ENCODE peak calls at places on chromosome 12, in seven cellular contexts. L, N, E, I, V, W and D are unnamed samples. For H3K9me3, the result is how much of the 10 kb centered on the place peaks cover.

GRCh38 chr12:108854055-108854452 is 3.3 kb downstream of the SSH1 start:
- DNase-seq in I (no peak), N (peak), E (no peak), L (no peak), V (peak), W (peak), D (no peak)

GRCh38 chr12:26939192-26939832 is 1.0 kb downstream of the FGFR1OP2 start:
- DNase-seq in N (no peak), I (no peak), W (no peak), L (no peak), E (no peak), V (peak), D (peak)

GRCh38 chr12:117363953-117364486 is 2.6 kb upstream of the NOS1 start:
- DNase-seq in W (no peak), I (no peak), N (no peak), L (no peak), E (no peak), V (no peak), D (no peak)

GRCh38 chr12:22529281-22530060 is 14.9 kb downstream of the C2CD5 start:
- DNase-seq in N (no peak), L (no peak), W (no peak), I (no peak), V (peak), E (no peak), D (peak)

GRCh38 chr12:82299617-82300016 is 58.6 kb downstream of the CCDC59 start:
- DNase-seq in N (no peak), E (no peak), I (no peak), W (no peak), L (no peak), V (no peak), D (no peak)

GRCh38 chr12:26749781-26750180 is 83.2 kb downstream of the ITPR2 start:
- DNase-seq in L (no peak), E (no peak), N (no peak), W (no peak), V (no peak), I (no peak), D (no peak)

GRCh38 chr12:120181991-120182631 is 12.4 kb downstream of the GCN1 start:
- DNase-seq in L (no peak), V (peak), N (no peak), E (no peak), I (no peak), W (no peak), D (no peak)

GRCh38 chr12:15527201-15527782 is 205.0 kb downstream of the PTPRO start:
- DNase-seq in N (no peak), V (peak), W (no peak), I (no peak), E (peak), L (peak), D (no peak)

GRCh38 chr12:51388066-51388799 is 3.0 kb downstream of the GALNT6 start:
- DNase-seq in I (peak), N (no peak), E (peak), W (no peak), V (peak), L (no peak), D (no peak)

GRCh38 chr12:52907092-52907810 is 2.4 kb upstream of the KRT8 start:
- DNase-seq in N (peak), W (no peak), L (peak), E (no peak), V (no peak), I (no peak), D (no peak)

GRCh38 chr12:105331805-105332251 is 1.3 kb downstream of the C12orf75 start:
- DNase-seq in V (no peak), W (no peak), L (no peak), I (peak), N (no peak), E (no peak), D (no peak)

GRCh38 chr12:53065975-53066593 is 13.1 kb downstream of the SPRYD3 start:
- DNase-seq in I (peak), E (peak), W (no peak), L (peak), V (peak), N (peak), D (peak)

GRCh38 chr12:11158885-11159444 is 12.0 kb upstream of the SMIM10L1 start:
- DNase-seq in L (no peak), W (no peak), V (no peak), I (no peak), E (no peak), N (no peak), D (no peak)

GRCh38 chr12:18275974-18276373 is 14.7 kb downstream of the PIK3C2G start:
- DNase-seq in W (no peak), E (no peak), L (no peak), N (no peak), V (peak), I (no peak), D (no peak)

GRCh38 chr12:105523164-105524057 is 192.9 kb downstream of the C12orf75 start:
- DNase-seq in L (peak), I (no peak), V (peak), E (peak), W (peak), N (peak), D (no peak)

GRCh38 chr12:110266980-110267620 is 13.9 kb upstream of the ATP2A2 start:
- DNase-seq in N (peak), I (no peak), W (no peak), L (no peak), E (no peak), V (peak), D (no peak)

GRCh38 chr12:6752181-6752930 is 585 bp downstream of the MLF2 start:
- DNase-seq in W (no peak), N (no peak), E (peak), V (peak), L (no peak), I (peak), D (no peak)

GRCh38 chr12:76764856-76765255 is 941 bp downstream of the ZDHHC17 start:
- DNase-seq in V (peak), N (no peak), E (no peak), I (peak), L (no peak), W (no peak), D (no peak)

GRCh38 chr12:51371295-51371953 is 19.8 kb downstream of the GALNT6 start:
- DNase-seq in W (peak), N (peak), E (peak), L (no peak), V (peak), I (no peak), D (no peak)

GRCh38 chr12:49347307-49348237 is 884 bp downstream of the DNAJC22 start:
- DNase-seq in N (peak), I (peak), L (peak), W (peak), E (peak), V (peak), D (peak)

GRCh38 chr12:14327717-14328116 is 37.8 kb upstream of the ATF7IP start:
- DNase-seq in V (peak), I (no peak), W (no peak), L (no peak), N (no peak), E (no peak), D (no peak)

GRCh38 chr12:120735181-120735580 is 9.6 kb downstream of the ACADS start:
- DNase-seq in I (no peak), N (no peak), W (no peak), V (no peak), L (no peak), E (no peak), D (no peak)

GRCh38 chr12:88914967-88915366 is 334.7 kb upstream of the KITLG start:
- DNase-seq in W (no peak), E (no peak), I (no peak), N (no peak), V (no peak), L (no peak), D (no peak)

GRCh38 chr12:88057994-88058718 is 29.0 kb upstream of the C12orf50 start:
- DNase-seq in I (no peak), W (no peak), V (peak), N (no peak), L (no peak), E (peak), D (no peak)

GRCh38 chr12:130815028-130815741 is 23.9 kb downstream of the STX2 start:
- DNase-seq in I (no peak), E (no peak), N (no peak), L (no peak), V (no peak), W (no peak), D (no peak)

GRCh38 chr12:52892974-52893373 is 11.9 kb downstream of the KRT8 start:
- DNase-seq in I (no peak), W (no peak), N (no peak), V (no peak), L (no peak), E (no peak), D (no peak)

GRCh38 chr12:52191841-52192791 is at the start of gene KRT80:
- DNase-seq in I (no peak), W (peak), L (peak), V (peak), E (peak), N (peak), D (no peak)

GRCh38 chr12:113090740-113091139 is 34.2 kb downstream of the DTX1 start:
- DNase-seq in I (no peak), V (no peak), N (no peak), E (no peak), L (no peak), W (no peak), D (no peak)

GRCh38 chr12:89544730-89545184 is 18.9 kb upstream of the POC1B start:
- DNase-seq in V (no peak), W (no peak), N (peak), L (peak), E (peak), I (no peak), D (no peak)

GRCh38 chr12:109595321-109595902 is 21.8 kb downstream of the MVK start:
- DNase-seq in I (peak), L (no peak), W (no peak), V (no peak), N (no peak), E (no peak), D (no peak)

GRCh38 chr12:57516617-57517153 is 3.6 kb downstream of the DDIT3 start:
- DNase-seq in W (no peak), L (no peak), V (no peak), N (no peak), E (no peak), I (no peak), D (no peak)
- H3K27ac ChIP-seq in W (peak), L (peak), V (peak), N (no peak), E (no peak), I (peak), D (no peak)

GRCh38 chr12:65194949-65195348 is 25.6 kb downstream of the LEMD3 start:
- DNase-seq in E (no peak), V (no peak), L (no peak), W (no peak), I (no peak), N (no peak), D (no peak)
- H3K9me3 ChIP-seq in E (under half), V (under half), L (under half), W (under half), I (under half), N (under half), D (under half)

GRCh38 chr12:2578772-2579171 is 216.0 kb upstream of the FKBP4 start:
- DNase-seq in L (no peak), I (no peak), V (no peak), E (no peak), N (no peak), W (no peak), D (no peak)
- H3K4me3 ChIP-seq in L (no peak), I (no peak), V (no peak), E (no peak), N (no peak), W (no peak), D (no peak)

DNA sequence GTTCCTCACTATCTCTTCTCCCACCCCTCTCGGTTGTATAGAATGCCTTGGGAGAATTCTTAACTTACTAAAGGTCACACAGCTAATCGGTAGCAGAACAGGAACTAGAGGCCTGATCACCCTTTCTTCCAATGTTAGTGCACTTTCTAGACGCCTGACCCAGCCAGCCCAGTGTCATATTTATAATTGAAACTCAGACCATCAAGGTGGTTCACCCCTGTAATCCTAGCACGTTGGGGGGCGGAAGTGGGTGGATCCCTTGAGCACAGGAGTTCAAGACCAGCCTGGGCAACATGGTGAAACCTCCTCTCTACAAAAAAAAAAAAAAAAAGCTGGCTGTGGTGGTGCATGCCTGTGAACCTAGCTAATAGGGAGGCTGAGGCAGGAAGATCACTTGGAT is 1.8 kb downstream of the TIGAR start:
- DNase-seq in E (no peak), N (no peak), V (no peak), W (no peak), L (no peak), I (no peak), D (no peak)
- H3K27ac ChIP-seq in E (no peak), N (no peak), V (no peak), W (no peak), L (no peak), I (no peak), D (no peak)

GRCh38 chr12:46516238-46516932 is 143.8 kb upstream of the SLC38A2 start:
- DNase-seq in N (no peak), L (no peak), W (no peak), V (no peak), E (peak), I (no peak), D (no peak)

GRCh38 chr12:46514886-46515285 is 142.3 kb upstream of the SLC38A2 start:
- DNase-seq in N (no peak), I (no peak), L (no peak), W (no peak), E (no peak), V (no peak), D (no peak)

GRCh38 chr12:46516933-46517578 is 144.5 kb upstream of the SLC38A2 start:
- DNase-seq in E (peak), L (no peak), W (no peak), N (no peak), V (no peak), I (no peak), D (peak)

GRCh38 chr12:46517579-46517962 is 145.0 kb upstream of the SLC38A2 start:
- DNase-seq in N (no peak), I (no peak), E (no peak), V (no peak), L (no peak), W (no peak), D (no peak)

DNA sequence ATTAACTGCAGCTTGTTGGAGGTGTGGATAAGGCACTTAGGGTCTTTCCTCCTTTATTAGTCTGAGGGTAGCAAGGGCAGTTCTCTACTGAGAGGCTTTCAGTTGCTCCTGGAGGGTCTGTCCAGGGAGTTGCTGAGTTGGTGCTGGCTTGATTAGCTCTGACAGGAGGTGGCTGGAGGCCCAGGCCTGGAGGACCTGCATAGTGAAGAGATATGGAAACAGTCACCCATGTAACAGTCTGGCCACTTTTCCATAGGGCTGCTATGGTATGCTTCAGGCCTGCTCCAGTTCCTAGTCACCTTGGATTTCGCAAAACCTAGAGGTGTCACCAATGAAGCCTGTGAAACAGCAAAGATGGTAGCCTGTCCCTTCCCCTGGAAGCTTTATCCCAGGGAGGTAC is 143.3 kb upstream of the SLC38A2 start:
- DNase-seq in L (no peak), E (no peak), W (no peak), V (no peak), I (no peak), N (no peak), D (no peak)
- H3K9me3 ChIP-seq in L (under half), E (under half), W (under half), V (under half), I (under half), N (under half), D (under half)